ENCODE peak calls at places on chromosomes 1 and 21, in six cellular contexts. One of them, this sample, is unnamed.

GRCh38 chr21:40053007-40053406 is 185.8 kb downstream of the PCP4 start:
- DNase-seq in H9: no peak
- DNase-seq in PC-9: no peak
- DNase-seq in CD4-positive, alpha-beta T cell: no peak
- DNase-seq in lung: no peak
- DNase-seq in hepatocyte: peak
- DNase-seq in this sample: no peak

GRCh38 chr1:94209425-94209824 is 28.0 kb downstream of the ARHGAP29 start:
- DNase-seq in H9: no peak
- DNase-seq in PC-9: no peak
- DNase-seq in CD4-positive, alpha-beta T cell: no peak
- DNase-seq in lung: no peak
- DNase-seq in hepatocyte: no peak
- DNase-seq in this sample: no peak

GRCh38 chr1:96538883-96539282 is 182.7 kb upstream of the PTBP2 start:
- DNase-seq in H9: no peak
- DNase-seq in PC-9: no peak
- DNase-seq in CD4-positive, alpha-beta T cell: no peak
- DNase-seq in lung: peak
- DNase-seq in hepatocyte: peak
- DNase-seq in this sample: peak

GRCh38 chr1:48061162-48062136 is 64.3 kb upstream of the TRABD2B start:
- DNase-seq in H9: peak
- DNase-seq in PC-9: peak
- DNase-seq in CD4-positive, alpha-beta T cell: no peak
- DNase-seq in lung: peak
- DNase-seq in hepatocyte: peak
- DNase-seq in this sample: peak

GRCh38 chr1:238143038-238143437 is 252.3 kb upstream of the ZP4 start:
- DNase-seq in H9: no peak
- DNase-seq in PC-9: no peak
- DNase-seq in CD4-positive, alpha-beta T cell: no peak
- DNase-seq in lung: no peak
- DNase-seq in hepatocyte: peak
- DNase-seq in this sample: no peak

GRCh38 chr1:110728388-110728787 is 53.6 kb upstream of the KCNA3 start:
- DNase-seq in H9: no peak
- DNase-seq in PC-9: no peak
- DNase-seq in CD4-positive, alpha-beta T cell: no peak
- DNase-seq in lung: no peak
- DNase-seq in hepatocyte: no peak
- DNase-seq in this sample: no peak

GRCh38 chr21:15826908-15827601 is 97.3 kb downstream of the USP25 start:
- DNase-seq in H9: no peak
- DNase-seq in PC-9: no peak
- DNase-seq in CD4-positive, alpha-beta T cell: no peak
- DNase-seq in lung: no peak
- DNase-seq in hepatocyte: no peak
- DNase-seq in this sample: no peak

GRCh38 chr1:27037518-27037917 is 24.9 kb upstream of the TENT5B start:
- DNase-seq in H9: no peak
- DNase-seq in PC-9: no peak
- DNase-seq in CD4-positive, alpha-beta T cell: no peak
- DNase-seq in lung: no peak
- DNase-seq in hepatocyte: no peak
- DNase-seq in this sample: no peak

GRCh38 chr1:198018529-198018928 is 101.4 kb downstream of the LHX9 start:
- DNase-seq in H9: no peak
- DNase-seq in PC-9: peak
- DNase-seq in CD4-positive, alpha-beta T cell: no peak
- DNase-seq in lung: no peak
- DNase-seq in hepatocyte: peak
- DNase-seq in this sample: no peak

GRCh38 chr1:169550294-169550693 is 36.0 kb downstream of the F5 start:
- DNase-seq in H9: no peak
- DNase-seq in PC-9: no peak
- DNase-seq in CD4-positive, alpha-beta T cell: no peak
- DNase-seq in lung: no peak
- DNase-seq in hepatocyte: peak
- DNase-seq in this sample: no peak

GRCh38 chr1:13948851-13949490 is 249.0 kb downstream of the PRDM2 start:
- DNase-seq in H9: no peak
- DNase-seq in PC-9: no peak
- DNase-seq in CD4-positive, alpha-beta T cell: no peak
- DNase-seq in lung: no peak
- DNase-seq in hepatocyte: no peak
- DNase-seq in this sample: peak

GRCh38 chr21:32257952-32258785 is 20.7 kb downstream of the MIS18A start:
- DNase-seq in H9: peak
- DNase-seq in PC-9: peak
- DNase-seq in CD4-positive, alpha-beta T cell: no peak
- DNase-seq in lung: peak
- DNase-seq in hepatocyte: peak
- DNase-seq in this sample: peak

GRCh38 chr1:160428655-160429054 is 28.3 kb downstream of the VANGL2 start:
- DNase-seq in H9: no peak
- DNase-seq in PC-9: peak
- DNase-seq in CD4-positive, alpha-beta T cell: peak
- DNase-seq in lung: no peak
- DNase-seq in hepatocyte: peak
- DNase-seq in this sample: no peak

GRCh38 chr1:69506310-69506709 is 61.4 kb upstream of the LRRC7 start:
- DNase-seq in H9: no peak
- DNase-seq in PC-9: no peak
- DNase-seq in CD4-positive, alpha-beta T cell: no peak
- DNase-seq in lung: no peak
- DNase-seq in hepatocyte: no peak
- DNase-seq in this sample: no peak

GRCh38 chr1:216902669-216903388 is 179.6 kb upstream of the ESRRG start:
- DNase-seq in H9: no peak
- DNase-seq in PC-9: no peak
- DNase-seq in CD4-positive, alpha-beta T cell: no peak
- DNase-seq in lung: no peak
- DNase-seq in hepatocyte: no peak
- DNase-seq in this sample: no peak

GRCh38 chr1:21573475-21573874 is 64.3 kb downstream of the ALPL start:
- DNase-seq in H9: no peak
- DNase-seq in PC-9: no peak
- DNase-seq in CD4-positive, alpha-beta T cell: no peak
- DNase-seq in lung: no peak
- DNase-seq in hepatocyte: no peak
- DNase-seq in this sample: no peak

GRCh38 chr1:9059944-9060744 is 9.3 kb downstream of the SLC2A5 start:
- DNase-seq in H9: no peak
- DNase-seq in PC-9: no peak
- DNase-seq in CD4-positive, alpha-beta T cell: no peak
- DNase-seq in lung: no peak
- DNase-seq in hepatocyte: no peak
- DNase-seq in this sample: no peak

GRCh38 chr1:26874896-26875295 is 11.9 kb downstream of the SFN start:
- DNase-seq in H9: no peak
- DNase-seq in PC-9: no peak
- DNase-seq in CD4-positive, alpha-beta T cell: no peak
- DNase-seq in lung: no peak
- DNase-seq in hepatocyte: no peak
- DNase-seq in this sample: no peak

GRCh38 chr1:218510153-218510772 is 165.1 kb downstream of the TGFB2 start:
- DNase-seq in H9: no peak
- DNase-seq in PC-9: no peak
- DNase-seq in CD4-positive, alpha-beta T cell: no peak
- DNase-seq in lung: no peak
- DNase-seq in hepatocyte: no peak
- DNase-seq in this sample: no peak

GRCh38 chr1:33257388-33257758 is 1.1 kb downstream of the ZNF362 start:
- DNase-seq in H9: no peak
- DNase-seq in PC-9: no peak
- DNase-seq in CD4-positive, alpha-beta T cell: no peak
- DNase-seq in lung: no peak
- DNase-seq in hepatocyte: no peak
- DNase-seq in this sample: no peak

GRCh38 chr1:33256701-33257387 is 552 bp downstream of the ZNF362 start:
- DNase-seq in H9: no peak
- DNase-seq in PC-9: peak
- DNase-seq in CD4-positive, alpha-beta T cell: peak
- DNase-seq in lung: peak
- DNase-seq in hepatocyte: peak
- DNase-seq in this sample: peak

GRCh38 chr1:33257759-33258712 is 1.7 kb downstream of the ZNF362 start:
- DNase-seq in H9: no peak
- DNase-seq in PC-9: no peak
- DNase-seq in CD4-positive, alpha-beta T cell: no peak
- DNase-seq in lung: no peak
- DNase-seq in hepatocyte: peak
- DNase-seq in this sample: no peak

GRCh38 chr1:33255347-33256311 is 663 bp upstream of the ZNF362 start:
- DNase-seq in H9: peak
- DNase-seq in PC-9: peak
- DNase-seq in CD4-positive, alpha-beta T cell: peak
- DNase-seq in lung: peak
- DNase-seq in hepatocyte: peak
- DNase-seq in this sample: peak

DNA sequence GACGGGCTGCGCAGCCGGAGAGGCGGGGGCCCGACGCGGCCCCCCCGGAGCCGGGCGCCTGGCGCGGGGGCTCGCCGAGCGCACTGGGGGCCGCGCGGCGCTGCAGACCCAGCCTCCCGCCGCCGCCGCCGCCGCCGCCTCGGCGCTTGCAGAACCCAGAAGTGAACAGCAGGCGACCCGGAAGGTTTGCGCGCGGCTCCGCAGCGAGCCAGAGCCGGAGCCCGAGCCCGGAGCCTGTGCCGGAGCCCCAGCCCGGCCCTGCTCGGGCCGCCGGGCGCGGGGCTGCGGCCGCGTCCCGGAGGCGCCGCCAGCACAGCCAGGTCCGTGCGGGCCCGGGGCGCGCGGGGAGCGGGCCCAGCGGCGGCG is at the start of gene ZNF362:
- DNase-seq in H9: peak
- DNase-seq in PC-9: peak
- DNase-seq in CD4-positive, alpha-beta T cell: peak
- DNase-seq in lung: peak
- DNase-seq in hepatocyte: peak
- DNase-seq in this sample: peak
- TF ChIP-seq CTCF in H9: no peak
- TF ChIP-seq CTCF in PC-9: no peak
- TF ChIP-seq CTCF in CD4-positive, alpha-beta T cell: no peak
- TF ChIP-seq CTCF in lung: no peak
- TF ChIP-seq CTCF in hepatocyte: no peak
- TF ChIP-seq CTCF in this sample: no peak

GRCh38 chr1:151716771-151717631 is at the start of gene CELF3:
- DNase-seq in H9: peak
- DNase-seq in PC-9: no peak
- DNase-seq in CD4-positive, alpha-beta T cell: peak
- DNase-seq in lung: no peak
- DNase-seq in hepatocyte: peak
- DNase-seq in this sample: no peak

GRCh38 chr1:151713874-151714273 is 2.7 kb downstream of the CELF3 start:
- DNase-seq in H9: no peak
- DNase-seq in PC-9: no peak
- DNase-seq in CD4-positive, alpha-beta T cell: no peak
- DNase-seq in lung: no peak
- DNase-seq in hepatocyte: no peak
- DNase-seq in this sample: no peak

GRCh38 chr1:151716405-151716762 is 219 bp downstream of the CELF3 start:
- DNase-seq in H9: no peak
- DNase-seq in PC-9: no peak
- DNase-seq in CD4-positive, alpha-beta T cell: no peak
- DNase-seq in lung: no peak
- DNase-seq in hepatocyte: no peak
- DNase-seq in this sample: no peak

GRCh38 chr1:151715726-151716404 is 738 bp downstream of the CELF3 start:
- DNase-seq in H9: peak
- DNase-seq in PC-9: no peak
- DNase-seq in CD4-positive, alpha-beta T cell: no peak
- DNase-seq in lung: no peak
- DNase-seq in hepatocyte: no peak
- DNase-seq in this sample: no peak

GRCh38 chr1:151714820-151715725 is 1.5 kb downstream of the CELF3 start:
- DNase-seq in H9: no peak
- DNase-seq in PC-9: no peak
- DNase-seq in CD4-positive, alpha-beta T cell: no peak
- DNase-seq in lung: no peak
- DNase-seq in hepatocyte: no peak
- DNase-seq in this sample: no peak
- H3K27ac ChIP-seq in H9: no peak
- H3K27ac ChIP-seq in PC-9: no peak
- H3K27ac ChIP-seq in CD4-positive, alpha-beta T cell: no peak
- H3K27ac ChIP-seq in lung: no peak
- H3K27ac ChIP-seq in hepatocyte: no peak
- H3K27ac ChIP-seq in this sample: no peak

DNA sequence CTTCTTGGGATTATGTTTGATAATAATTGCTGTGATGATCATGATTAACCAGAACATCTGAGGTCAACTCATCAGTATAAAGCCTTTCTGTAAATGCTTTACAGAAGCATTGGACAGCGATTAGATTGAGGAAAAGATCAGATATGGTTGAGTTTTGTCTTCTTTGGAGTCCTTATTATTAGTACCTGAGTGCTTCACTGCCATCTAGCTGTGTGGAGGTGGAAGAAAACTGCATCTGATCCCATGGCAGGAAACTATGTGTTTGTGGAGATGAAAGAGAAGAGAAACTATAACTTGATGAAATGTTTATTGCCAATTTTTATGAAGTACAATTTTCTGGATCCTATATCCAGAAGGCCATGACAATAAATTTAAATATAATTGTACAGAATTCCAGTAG is 11.4 kb downstream of the FLG2 start:
- DNase-seq in H9: no peak
- DNase-seq in PC-9: no peak
- DNase-seq in CD4-positive, alpha-beta T cell: no peak
- DNase-seq in lung: no peak
- DNase-seq in hepatocyte: no peak
- DNase-seq in this sample: no peak
- TF ChIP-seq CTCF in H9: no peak
- TF ChIP-seq CTCF in PC-9: peak
- TF ChIP-seq CTCF in CD4-positive, alpha-beta T cell: no peak
- TF ChIP-seq CTCF in lung: no peak
- TF ChIP-seq CTCF in hepatocyte: no peak
- TF ChIP-seq CTCF in this sample: no peak

DNA sequence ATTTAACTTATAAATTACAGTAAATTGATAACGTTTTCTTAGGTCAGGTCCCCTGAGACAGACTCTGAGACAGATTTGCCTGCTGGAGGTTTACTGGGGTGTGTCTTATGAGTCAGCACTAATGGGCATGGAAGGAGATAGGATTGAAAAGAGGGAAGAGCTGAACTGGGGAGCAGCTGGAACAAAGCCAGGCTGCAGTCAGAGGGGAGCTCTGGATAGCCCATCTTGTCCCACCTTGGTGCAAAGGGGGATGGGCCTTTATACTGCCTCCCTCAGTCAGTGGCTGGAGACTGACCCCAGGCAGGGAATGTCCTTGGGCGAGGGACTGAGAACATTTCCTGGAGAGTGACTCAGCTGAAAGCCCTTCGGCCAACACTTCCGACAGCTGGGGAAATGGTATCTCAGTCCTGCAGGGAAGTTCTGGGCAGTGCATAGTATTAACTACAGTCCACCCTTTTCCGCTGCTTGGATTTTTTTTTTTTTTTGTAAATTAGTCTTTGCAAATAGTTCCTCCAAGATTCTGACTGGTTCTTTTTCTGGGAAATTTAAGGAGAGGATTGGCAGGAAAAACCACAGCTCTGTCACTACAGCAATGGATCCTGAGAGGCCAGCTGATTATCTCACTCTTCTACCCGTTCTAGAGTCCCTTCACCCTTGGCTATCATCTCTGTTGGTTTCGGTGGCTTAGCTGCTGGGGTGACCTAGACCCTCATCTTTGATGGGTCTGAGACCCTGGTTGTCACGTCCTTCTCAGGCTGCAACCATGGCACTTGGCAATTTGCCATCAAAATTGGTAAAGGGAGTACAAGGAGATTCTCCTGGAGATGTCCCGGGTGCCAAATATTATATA is 39.2 kb upstream of the CDC42BPA start:
- DNase-seq in H9: peak
- DNase-seq in PC-9: peak
- DNase-seq in CD4-positive, alpha-beta T cell: no peak
- DNase-seq in lung: peak
- DNase-seq in hepatocyte: peak
- DNase-seq in this sample: peak
- H3K27ac ChIP-seq in H9: peak
- H3K27ac ChIP-seq in PC-9: peak
- H3K27ac ChIP-seq in CD4-positive, alpha-beta T cell: no peak
- H3K27ac ChIP-seq in lung: peak
- H3K27ac ChIP-seq in hepatocyte: peak
- H3K27ac ChIP-seq in this sample: peak